ENCODE peak calls at places on chromosomes 5 and 9, in seven cellular contexts. J, Z, U, Q, D, G and A are unnamed samples.

GRCh38 chr9:121779381-121780117 is 128.1 kb downstream of the DAB2IP start:
- DNase-seq in Q (peak; percentile 72), U (no peak), D (peak; percentile 79), G (no peak), J (peak; percentile 27), Z (no peak), A (no peak)

GRCh38 chr5:78912796-78913195 is 72.3 kb downstream of the ARSB start:
- DNase-seq in U (no peak), Q (no peak), D (no peak), Z (no peak), G (no peak), J (peak; percentile 31), A (no peak)

GRCh38 chr5:113678924-113679575 is 165.6 kb downstream of the YTHDC2 start:
- DNase-seq in U (peak; percentile 64), D (peak; percentile 75), Z (peak; percentile 78), Q (peak; percentile 77), J (no peak), G (no peak), A (peak; percentile 46)

GRCh38 chr5:172010278-172010677 is 3.8 kb upstream of the FBXW11 start:
- DNase-seq in D (peak; percentile 48), U (no peak), Z (peak; percentile 37), G (no peak), Q (peak; percentile 34), J (no peak), A (peak; percentile 11)

GRCh38 chr9:5608298-5609254 is 20.3 kb upstream of the RIC1 start:
- DNase-seq in Z (no peak), Q (no peak), U (peak; percentile 9), G (no peak), D (no peak), J (no peak), A (no peak)

GRCh38 chr5:95955996-95956899 is 5.4 kb downstream of the ELL2 start:
- DNase-seq in G (no peak), Z (no peak), Q (no peak), D (peak; percentile 18), J (no peak), U (no peak), A (no peak)

GRCh38 chr5:103827976-103828375 is 265.4 kb upstream of the NUDT12 start:
- DNase-seq in Q (no peak), G (no peak), D (no peak), U (no peak), Z (no peak), J (no peak), A (no peak)

GRCh38 chr5:72134226-72134625 is 27.0 kb downstream of the MAP1B start:
- DNase-seq in G (no peak), J (no peak), D (no peak), Z (peak; percentile 41), Q (peak; percentile 70), U (no peak), A (peak; percentile 53)

GRCh38 chr5:112656456-112656855 is 81.2 kb upstream of the APC start:
- DNase-seq in Z (no peak), D (no peak), U (no peak), J (no peak), Q (no peak), G (no peak), A (no peak)

GRCh38 chr9:4435197-4435596 is 55.1 kb upstream of the SLC1A1 start:
- DNase-seq in Z (peak; percentile 41), G (no peak), U (no peak), D (no peak), J (no peak), Q (no peak), A (no peak)

GRCh38 chr5:39175273-39175955 is 43.9 kb downstream of the FYB1 start:
- DNase-seq in Z (peak; percentile 43), Q (no peak), U (no peak), D (no peak), G (no peak), J (no peak), A (no peak)

GRCh38 chr9:74528207-74528606 is 31.1 kb downstream of the RORB start:
- DNase-seq in G (no peak), Z (no peak), U (no peak), J (no peak), Q (no peak), D (peak; percentile 1), A (peak; percentile 70)

GRCh38 chr5:6280425-6281100 is 97.8 kb downstream of the MED10 start:
- DNase-seq in U (no peak), J (no peak), D (no peak), Q (no peak), Z (no peak), G (no peak), A (no peak)

GRCh38 chr5:154178661-154179060 is 11.9 kb upstream of the GALNT10 start:
- DNase-seq in J (no peak), Z (no peak), Q (no peak), D (no peak), G (no peak), U (no peak), A (no peak)

GRCh38 chr5:168162464-168162863 is 129.0 kb upstream of the WWC1 start:
- DNase-seq in J (no peak), Z (peak; percentile 31), U (no peak), Q (peak; percentile 29), G (no peak), D (no peak), A (peak; percentile 40)

GRCh38 chr5:180849827-180850226 is 11.2 kb downstream of the ZFP62 start:
- DNase-seq in G (no peak), J (no peak), D (no peak), Q (no peak), U (no peak), Z (no peak), A (no peak)

GRCh38 chr9:74570879-74571512 is 73.9 kb downstream of the RORB start:
- DNase-seq in Q (peak; percentile 21), U (peak; percentile 12), Z (peak; percentile 61), J (no peak), D (peak; percentile 56), G (no peak), A (peak; percentile 39)

GRCh38 chr5:52999357-52999949 is 10.3 kb downstream of the ITGA2 start:
- DNase-seq in G (no peak), D (no peak), J (no peak), Q (no peak), Z (no peak), U (no peak), A (no peak)

GRCh38 chr5:52996966-52997365 is 7.8 kb downstream of the ITGA2 start:
- DNase-seq in Q (no peak), J (no peak), Z (no peak), U (no peak), D (no peak), G (no peak), A (no peak)

GRCh38 chr5:52998552-52999313 is 9.6 kb downstream of the ITGA2 start:
- DNase-seq in J (no peak), Z (no peak), U (no peak), D (no peak), G (no peak), Q (no peak), A (no peak)

GRCh38 chr5:52995914-52996313 is 6.8 kb downstream of the ITGA2 start:
- DNase-seq in Z (no peak), J (no peak), Q (no peak), D (no peak), G (no peak), U (no peak), A (no peak)

GRCh38 chr5:52997424-52997823 is 8.3 kb downstream of the ITGA2 start:
- DNase-seq in Q (peak; percentile 49), J (no peak), U (no peak), G (no peak), Z (no peak), D (no peak), A (no peak)
- H3K27ac ChIP-seq in Q (no peak overlapping the region), J (no peak overlapping the region), U (no peak overlapping the region), G (no peak overlapping the region), Z (no peak overlapping the region), D (no peak overlapping the region), A (no peak overlapping the region)

GRCh38 chr9:86280580-86280979 is 1.8 kb downstream of the ISCA1 start:
- DNase-seq in Z (no peak), J (no peak), G (no peak), U (no peak), Q (no peak), D (no peak), A (no peak)
- H3K4me3 ChIP-seq in Z (peak overlapping the region; percentile 84), J (no peak overlapping the region), G (peak overlapping the region; percentile 89), U (peak overlapping the region; percentile 83), Q (peak overlapping the region; percentile 70), D (peak overlapping the region; percentile 63), A (no peak overlapping the region)

DNA sequence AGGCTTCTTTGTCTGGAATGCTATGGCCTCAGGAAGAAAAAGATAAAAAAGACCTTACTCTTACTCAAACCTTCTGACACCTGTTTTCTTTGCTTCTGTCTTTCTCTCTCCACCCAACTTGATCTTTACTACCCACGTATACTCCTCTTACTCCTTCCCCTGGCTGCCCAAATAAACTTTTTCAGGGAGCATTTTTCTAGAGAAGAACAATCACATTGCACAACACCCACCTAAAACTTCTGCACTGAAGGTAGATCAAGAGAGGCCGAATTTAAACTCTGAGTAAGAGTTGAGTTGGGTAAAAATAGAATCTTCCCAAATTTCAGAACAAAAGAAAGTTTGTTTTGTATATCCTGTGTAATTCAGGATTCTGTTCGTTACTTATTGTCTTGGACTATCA is 3.9 kb downstream of the TEX48 start:
- DNase-seq in J (no peak), Q (no peak), D (no peak), Z (no peak), G (no peak), U (no peak), A (no peak)
- H3K27ac ChIP-seq in J (no peak overlapping the region), Q (no peak overlapping the region), D (no peak overlapping the region), Z (no peak overlapping the region), G (no peak overlapping the region), U (no peak overlapping the region), A (no peak overlapping the region)

GRCh38 chr9:124849801-124850200 is 3.5 kb upstream of the WDR38 start:
- DNase-seq in D (no peak), G (no peak), Z (no peak), U (no peak), J (no peak), Q (no peak), A (no peak)

GRCh38 chr9:124852829-124853531 is at the start of gene WDR38:
- DNase-seq in G (peak; percentile 83), J (peak; percentile 77), Z (peak; percentile 89), Q (peak; percentile 89), U (peak; percentile 92), D (peak; percentile 80), A (peak; percentile 93)

GRCh38 chr9:124853605-124854143 is 414 bp downstream of the WDR38 start:
- DNase-seq in D (no peak), G (no peak), Z (no peak), U (no peak), Q (no peak), J (no peak), A (no peak)

GRCh38 chr9:124854161-124854560 is 901 bp downstream of the WDR38 start:
- DNase-seq in U (no peak), D (no peak), J (no peak), G (no peak), Q (no peak), Z (no peak), A (no peak)

DNA sequence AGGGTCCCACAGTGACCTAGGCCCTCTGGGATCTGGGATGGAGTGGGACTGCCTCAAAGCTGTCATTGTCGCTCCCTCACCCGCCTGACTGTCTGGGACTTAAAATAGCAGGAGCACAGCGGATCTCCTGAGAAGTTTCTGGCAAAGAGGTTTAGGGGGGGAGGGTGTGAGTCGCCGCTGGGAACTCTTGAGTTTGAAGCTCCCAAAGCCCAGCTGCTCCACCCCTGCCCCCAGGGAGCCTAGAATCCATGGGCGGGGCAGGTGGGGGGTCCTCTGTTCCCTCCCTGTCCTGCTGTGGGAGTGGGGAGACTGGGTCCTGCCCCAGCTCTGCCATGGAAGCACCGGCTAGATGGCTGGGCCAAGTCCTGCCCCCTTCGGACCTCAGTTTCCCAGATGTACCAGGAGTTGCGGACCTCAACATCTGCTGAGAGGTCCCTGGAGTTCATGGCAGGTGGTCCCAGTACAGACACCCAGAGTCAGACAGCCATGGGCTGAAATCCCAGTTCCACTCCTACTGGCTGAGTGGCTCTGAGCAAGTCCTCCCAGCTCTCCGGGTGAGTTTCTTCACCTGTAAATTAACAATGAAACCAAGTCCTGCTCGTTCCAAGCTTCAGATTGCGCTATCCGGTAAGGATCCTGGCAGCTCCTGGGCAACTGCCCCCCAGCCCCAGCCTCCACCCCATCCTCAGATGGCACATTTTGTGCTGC is 985 bp upstream of the WDR38 start:
- DNase-seq in U (no peak), Q (no peak), Z (no peak), G (no peak), D (no peak), J (no peak), A (no peak)
- H3K4me3 ChIP-seq in U (no peak overlapping the region), Q (peak overlapping the region; percentile 55), Z (peak overlapping the region; percentile 59), G (peak overlapping the region; percentile 64), D (no peak overlapping the region), J (no peak overlapping the region), A (no peak overlapping the region)